ENCODE peak calls at places on chromosomes 5 and 9, in four cellular contexts. P is SK-N-SH, V is HepG2, T is GM12878. E is an unnamed sample.

GRCh38 chr5:141574122-141574510 is 44.7 kb downstream of the DIAPH1 start:
- DNase-seq in V (no peak), T (no peak), P (no peak), E (no peak)

GRCh38 chr5:134568339-134568700 is 42.9 kb downstream of the JADE2 start:
- DNase-seq in P (no peak), V (no peak), T (no peak), E (no peak)

GRCh38 chr9:86990276-86990675 is 43.0 kb upstream of the GAS1 start:
- DNase-seq in T (no peak), V (no peak), P (no peak), E (no peak)

GRCh38 chr5:32627219-32627880 is 42.0 kb downstream of the SUB1 start:
- DNase-seq in T (no peak), V (no peak), P (no peak), E (peak; percentile 16)

GRCh38 chr5:118611332-118611945 is 376.9 kb downstream of the DTWD2 start:
- DNase-seq in P (peak; percentile 22), T (no peak), V (peak; percentile 10), E (no peak)

GRCh38 chr5:5359623-5360022 is 62.9 kb upstream of the ICE1 start:
- DNase-seq in T (no peak), P (no peak), V (no peak), E (no peak)

GRCh38 chr5:54902817-54903473 is 82.4 kb downstream of the ESM1 start:
- DNase-seq in P (no peak), V (no peak), T (peak; percentile 78), E (no peak)

GRCh38 chr5:123157797-123158528 is 68.9 kb downstream of the PRDM6 start:
- DNase-seq in V (no peak), T (no peak), P (no peak), E (no peak)

GRCh38 chr9:94624621-94625020 is 14.7 kb downstream of the FBP1 start:
- DNase-seq in P (no peak), V (no peak), T (no peak), E (no peak)

GRCh38 chr9:16413509-16414016 is 456.9 kb downstream of the BNC2 start:
- DNase-seq in P (no peak), V (peak; percentile 95), T (no peak), E (no peak)

GRCh38 chr9:113646946-113647914 is 183.7 kb downstream of the RGS3 start:
- DNase-seq in P (no peak), V (no peak), T (no peak), E (no peak)

GRCh38 chr9:96279927-96280326 is 22.0 kb downstream of the HSD17B3 start:
- DNase-seq in T (no peak), P (no peak), V (no peak), E (no peak)

GRCh38 chr9:133763272-133764183 is 25.4 kb upstream of the SARDH start:
- DNase-seq in T (no peak), P (no peak), V (no peak), E (no peak)

GRCh38 chr9:132556701-132557100 is 25.7 kb upstream of the BARHL1 start:
- DNase-seq in V (no peak), T (no peak), P (no peak), E (no peak)

GRCh38 chr9:133348763-133349573 is 950 bp downstream of the RPL7A start:
- DNase-seq in V (no peak), P (no peak), T (no peak), E (no peak)

GRCh38 chr9:80294955-80295354 is 723.2 kb downstream of the TLE4 start:
- DNase-seq in P (no peak), V (no peak), T (no peak), E (no peak)

GRCh38 chr5:157528036-157528632 is 47.4 kb downstream of the ADAM19 start:
- DNase-seq in T (no peak), P (no peak), V (no peak), E (no peak)

GRCh38 chr5:142829821-142830220 is 59.6 kb downstream of the ARHGAP26 start:
- DNase-seq in P (no peak), V (no peak), T (no peak), E (no peak)

GRCh38 chr5:96969401-96969800 is 33.5 kb downstream of the LNPEP start:
- DNase-seq in T (no peak), P (no peak), V (no peak), E (no peak)

GRCh38 chr9:37034320-37034937 is 361 bp upstream of the PAX5 start:
- DNase-seq in T (no peak), P (peak; percentile 79), V (no peak), E (peak; percentile 85)

GRCh38 chr5:131114754-131115153 is 50.3 kb downstream of the HINT1 start:
- DNase-seq in P (no peak), V (no peak), T (no peak), E (no peak)

DNA sequence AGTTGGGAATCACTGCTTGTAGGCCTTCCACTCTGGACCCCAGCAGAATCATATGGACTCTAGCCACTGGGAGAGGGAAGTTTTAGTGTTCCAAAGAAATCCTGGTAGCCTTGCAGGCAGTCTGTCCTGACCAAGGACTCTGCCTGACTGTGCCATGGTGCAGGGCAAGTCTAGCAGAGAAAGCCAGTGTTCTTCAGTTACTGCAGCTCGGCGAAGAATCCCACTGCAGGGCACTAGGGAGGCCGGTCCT is 20.3 kb upstream of the MATR3 start:
- DNase-seq in T (no peak), P (peak; percentile 64), V (peak; percentile 51), E (no peak)
- TF ChIP-seq TCF12 in T (no peak), P (no peak), V (no peak), E (no peak)

DNA sequence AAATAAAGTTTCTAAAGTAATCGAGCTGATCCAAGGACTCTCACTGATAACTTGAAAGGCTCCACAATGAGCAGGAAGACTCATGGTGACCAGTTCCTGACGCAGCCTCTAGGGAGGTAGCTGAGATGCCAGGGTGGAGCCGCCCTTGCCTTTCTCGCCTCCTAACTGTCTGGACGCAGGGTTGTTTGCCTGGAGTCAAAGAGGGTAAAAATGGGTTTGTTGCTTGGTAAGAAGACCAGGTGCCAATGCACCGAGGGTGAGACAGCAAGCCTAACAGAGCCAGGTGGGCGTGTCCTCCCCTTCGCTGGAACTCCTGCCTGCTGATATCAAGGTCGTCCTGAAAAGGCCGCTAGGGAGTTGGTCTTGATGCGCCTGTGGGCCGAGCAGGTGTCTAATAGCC is 48.6 kb upstream of the FCN1 start:
- DNase-seq in T (no peak), V (no peak), P (no peak), E (no peak)
- TF ChIP-seq GABPA in T (no peak), V (no peak), P (no peak), E (no peak)

GRCh38 chr5:175814676-175815075 is 56.7 kb upstream of the CPLX2 start:
- DNase-seq in V (no peak), P (peak; percentile 67), T (no peak), E (no peak)
- TF ChIP-seq TCF12 in V (no peak), P (peak; percentile 81), T (no peak), E (no peak)

DNA sequence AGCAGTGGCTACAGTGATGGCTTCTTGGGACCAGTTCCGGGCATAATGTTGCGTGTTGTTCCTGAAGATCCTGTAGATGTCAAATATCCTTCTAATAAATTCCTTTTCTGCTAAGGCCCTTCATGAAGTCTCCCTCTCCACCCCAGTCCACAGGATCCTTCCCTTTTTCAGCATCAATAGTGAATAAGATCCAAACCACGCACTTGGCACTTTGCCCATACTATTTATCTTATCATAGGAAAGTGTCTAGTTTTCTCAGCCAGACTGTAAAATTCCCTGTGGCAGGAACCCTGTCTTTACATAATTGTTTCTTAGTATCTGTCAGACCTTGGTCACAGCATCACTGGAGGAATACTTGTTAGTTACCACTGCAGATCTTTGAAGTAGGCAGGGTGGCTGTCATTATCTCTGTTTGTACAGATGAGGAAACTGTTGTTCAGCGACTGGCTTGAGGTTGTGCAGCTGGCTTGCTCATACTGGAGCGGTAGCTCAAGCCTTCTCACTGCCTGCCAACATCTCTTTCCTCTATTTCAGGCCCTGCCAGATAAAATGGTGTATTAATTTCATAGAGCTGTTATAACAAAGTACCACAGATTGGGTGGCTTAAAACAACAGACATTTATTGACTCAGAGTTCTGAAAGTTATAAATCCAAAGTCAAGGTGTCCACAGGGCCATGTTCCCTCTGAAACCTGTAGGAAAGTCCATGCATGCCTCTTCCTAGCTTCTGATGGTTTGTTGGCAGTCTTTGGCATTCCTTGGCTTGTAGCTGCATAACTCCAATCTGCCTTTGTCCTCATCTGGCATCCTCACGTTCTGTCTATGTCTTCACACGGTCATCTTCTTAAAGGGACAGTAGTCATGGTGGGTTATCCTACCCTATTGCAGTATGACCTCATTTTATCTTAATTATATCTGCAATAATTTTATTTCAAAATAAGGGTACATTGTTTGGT is 33.5 kb upstream of the APC start:
- DNase-seq in V (no peak), P (no peak), T (no peak), E (no peak)
- TF ChIP-seq GABPA in V (no peak), P (no peak), T (no peak), E (no peak)

GRCh38 chr5:78753093-78753531 is 104.5 kb upstream of the LHFPL2 start:
- DNase-seq in P (no peak), T (no peak), V (no peak), E (no peak)
- TF ChIP-seq TCF12 in P (no peak), T (no peak), V (no peak), E (no peak)